ENCODE peak calls at places on chromosomes 4 and X, in nine cellular contexts. E is left lung, Y is GM23248, P is suprapubic skin, N is transverse colon, G is left ventricle myocardium inferior, C is neural progenitor cell, T is cardiac muscle cell, R is Peyer's patch. D is an unnamed sample.

GRCh38 chr4:141134051-141134450 is 782 bp upstream of the RNF150 start:
- DNase-seq in C (no peak), R (no peak), P (no peak), G (no peak), Y (peak; percentile 63), T (no peak), E (no peak), N (no peak), D (no peak)

GRCh38 chrX:107825698-107826285 is at the start of gene MID2:
- DNase-seq in N (peak; percentile 69), G (peak; percentile 24), E (peak; percentile 70), R (peak; percentile 83), P (peak; percentile 79), Y (peak; percentile 76), C (peak; percentile 59), T (peak; percentile 46), D (peak; percentile 59)

GRCh38 chr4:185018834-185019450 is 652 bp downstream of the HELT start:
- DNase-seq in Y (no peak), T (no peak), R (no peak), N (no peak), E (no peak), C (peak; percentile 42), P (no peak), G (no peak), D (no peak)

GRCh38 chrX:14039344-14039743 is 9.7 kb upstream of the GEMIN8 start:
- DNase-seq in N (peak; percentile 61), E (no peak), G (no peak), P (no peak), Y (peak; percentile 39), T (peak; percentile 51), R (peak; percentile 87), C (peak; percentile 57), D (peak; percentile 53)

GRCh38 chr4:189823611-189824010 is 117.1 kb upstream of the FRG1 start:
- DNase-seq in P (no peak), G (no peak), R (no peak), Y (no peak), T (no peak), C (no peak), N (no peak), E (no peak), D (no peak)

GRCh38 chr4:83604315-83604714 is 68.4 kb downstream of the GPAT3 start:
- DNase-seq in R (no peak), C (no peak), E (no peak), T (no peak), P (no peak), N (no peak), G (no peak), Y (no peak), D (no peak)

GRCh38 chr4:42965326-42965725 is 72.8 kb downstream of the GRXCR1 start:
- DNase-seq in Y (no peak), T (no peak), N (no peak), E (no peak), G (no peak), C (no peak), R (no peak), P (no peak), D (no peak)

GRCh38 chrX:150692837-150693781 is at the start of gene MTMR1:
- DNase-seq in P (peak; percentile 69), E (peak; percentile 79), T (no peak), Y (peak; percentile 49), G (peak; percentile 38), N (peak; percentile 42), R (peak; percentile 66), C (peak; percentile 68), D (peak; percentile 16)

GRCh38 chrX:129748265-129748664 is 9.5 kb downstream of the XPNPEP2 start:
- DNase-seq in R (no peak), Y (peak; percentile 86), C (no peak), E (no peak), T (peak; percentile 92), N (no peak), G (no peak), P (no peak), D (no peak)

GRCh38 chr4:98519268-98519993 is 139.0 kb downstream of the TSPAN5 start:
- DNase-seq in P (no peak), G (no peak), C (no peak), E (no peak), R (no peak), N (no peak), T (peak; percentile 87), Y (peak; percentile 63), D (no peak)

GRCh38 chrX:103446665-103447302 is 70.4 kb downstream of the BEX3 start:
- DNase-seq in P (no peak), R (no peak), C (peak; percentile 46), G (no peak), T (peak; percentile 36), Y (peak; percentile 50), N (no peak), E (no peak), D (no peak)
- H3K27ac ChIP-seq in P (no peak overlapping the region), R (no peak overlapping the region), C (no peak overlapping the region), G (no peak overlapping the region), T (no peak overlapping the region), Y (no peak overlapping the region), N (no peak overlapping the region), E (no peak overlapping the region), D (no peak overlapping the region)

DNA sequence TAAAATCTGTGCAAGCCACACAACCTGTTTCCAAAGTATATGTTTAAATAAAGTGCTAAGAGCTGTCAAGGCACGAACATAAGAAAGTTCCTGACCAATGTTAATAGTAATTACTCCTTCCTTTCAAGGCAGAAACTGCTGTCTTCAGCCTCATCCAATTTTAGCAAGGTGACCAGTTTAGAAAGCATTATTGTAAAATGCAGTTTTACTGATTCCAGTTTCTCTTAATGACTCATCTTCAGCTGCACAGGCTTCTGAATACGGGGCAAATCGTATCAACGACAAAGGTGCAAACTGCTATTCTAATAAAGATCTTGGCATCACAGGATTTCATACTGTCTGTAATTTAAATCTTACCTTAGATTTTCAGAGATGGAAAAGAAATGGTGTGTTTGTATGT is 87.5 kb downstream of the PPP3CA start:
- DNase-seq in T (no peak), R (no peak), Y (peak; percentile 61), G (no peak), C (no peak), N (no peak), E (no peak), P (no peak), D (no peak)
- H3K4me1 ChIP-seq in T (no peaks in the 10 kb centered on the region), R (no peaks in the 10 kb centered on the region), Y (peaks cover 26% of the 10 kb centered on the region), G (peaks cover 46% of the 10 kb centered on the region), C (peaks cover 31% of the 10 kb centered on the region), N (peaks cover 39% of the 10 kb centered on the region), E (no peaks in the 10 kb centered on the region), P (peaks cover 20% of the 10 kb centered on the region), D (peaks cover 6% of the 10 kb centered on the region)

DNA sequence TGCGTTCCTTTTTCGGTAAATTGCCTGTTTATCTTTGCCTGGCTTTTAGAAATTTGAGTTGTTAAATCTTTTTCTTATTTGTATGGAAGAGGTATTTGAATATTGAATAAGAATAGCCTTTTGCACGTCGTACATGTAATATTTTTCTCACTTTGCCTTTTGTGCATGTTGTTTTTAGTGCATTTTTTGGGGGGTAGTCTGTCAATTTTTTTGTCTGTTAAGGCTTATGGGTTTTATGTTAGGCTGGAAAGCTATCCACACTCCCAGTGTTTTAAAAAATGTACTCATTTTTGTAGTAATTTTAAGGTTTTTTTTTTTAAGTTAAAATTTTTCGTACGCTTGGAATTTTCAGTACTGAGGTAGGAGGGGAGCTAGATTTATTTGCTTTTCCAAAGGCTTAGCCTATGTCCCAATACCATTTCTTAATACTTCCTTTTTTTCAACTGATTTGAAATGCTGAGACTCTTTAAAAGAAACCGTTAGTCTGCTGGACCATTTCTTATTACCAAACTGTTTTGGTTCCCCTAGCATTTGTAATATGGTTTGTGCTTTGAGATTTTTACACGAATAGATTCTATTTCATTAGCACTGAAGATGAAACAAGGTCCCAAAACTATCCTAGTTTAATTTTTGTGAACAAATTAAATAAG is 1.3 kb downstream of the HERC5 start:
- DNase-seq in E (no peak), N (no peak), R (no peak), P (no peak), T (no peak), G (no peak), C (no peak), Y (no peak), D (no peak)
- H3K4me3 ChIP-seq in E (no peak overlapping the region), N (peak overlapping the region; percentile 49), R (peak overlapping the region; percentile 68), P (peak overlapping the region; percentile 74), T (no peak overlapping the region), G (peak overlapping the region; percentile 77), C (peak overlapping the region; percentile 45), Y (no peak overlapping the region), D (no peak overlapping the region)

GRCh38 chr4:41189669-41190068 is 24.7 kb downstream of the APBB2 start:
- DNase-seq in G (no peak), T (no peak), N (no peak), Y (no peak), C (peak; percentile 26), P (no peak), E (no peak), R (no peak), D (no peak)

GRCh38 chr4:41184009-41184408 is 30.3 kb downstream of the APBB2 start:
- DNase-seq in N (no peak), P (no peak), R (no peak), Y (no peak), G (no peak), T (no peak), E (no peak), C (no peak), D (no peak)

GRCh38 chr4:41192136-41192535 is 22.2 kb downstream of the APBB2 start:
- DNase-seq in R (no peak), T (peak; percentile 54), E (no peak), G (no peak), P (no peak), N (no peak), C (no peak), Y (peak; percentile 47), D (no peak)

GRCh38 chr4:41185614-41186609 is 28.4 kb downstream of the APBB2 start:
- DNase-seq in G (no peak), T (no peak), Y (peak; percentile 29), P (no peak), E (no peak), R (no peak), N (no peak), C (no peak), D (no peak)

GRCh38 chr4:41189076-41189475 is 25.3 kb downstream of the APBB2 start:
- DNase-seq in N (no peak), R (no peak), T (no peak), C (no peak), P (no peak), E (no peak), G (no peak), Y (no peak), D (no peak)
- H3K27ac ChIP-seq in N (no peak overlapping the region), R (no peak overlapping the region), T (no peak overlapping the region), C (no peak overlapping the region), P (no peak overlapping the region), E (no peak overlapping the region), G (no peak overlapping the region), Y (no peak overlapping the region), D (no peak overlapping the region)

DNA sequence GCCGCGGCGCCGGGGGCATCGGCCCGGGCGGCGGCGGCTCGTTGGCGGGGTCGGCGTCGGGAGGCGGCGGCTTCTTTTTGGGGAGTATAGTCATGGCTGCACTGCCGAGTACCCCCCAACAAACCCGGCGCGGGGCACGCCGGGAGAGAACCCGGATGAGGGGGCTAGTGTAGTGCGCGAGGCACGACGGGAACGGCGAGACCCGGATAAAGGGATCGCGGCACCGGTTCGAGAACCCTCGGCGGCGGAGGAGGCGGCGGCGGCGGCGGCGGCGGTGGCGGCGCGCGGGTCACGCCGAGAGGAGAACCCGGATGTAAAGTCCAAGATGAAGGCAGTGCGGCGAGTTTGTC is at the start of gene OTUD5:
- DNase-seq in C (no peak), Y (no peak), R (no peak), N (no peak), T (no peak), E (peak; percentile 84), P (no peak), G (peak; percentile 51), D (no peak)
- H3K4me1 ChIP-seq in C (no peaks in the 10 kb centered on the region), Y (peaks cover 15% of the 10 kb centered on the region), R (no peaks in the 10 kb centered on the region), N (peaks cover 17% of the 10 kb centered on the region), T (peaks cover 16% of the 10 kb centered on the region), E (no peaks in the 10 kb centered on the region), P (peaks cover 39% of the 10 kb centered on the region), G (peaks cover 52% of the 10 kb centered on the region), D (no peaks in the 10 kb centered on the region)

GRCh38 chr4:625631-626031 is 258 bp downstream of the PDE6B start:
- DNase-seq in T (no peak), Y (no peak), R (no peak), P (peak; percentile 72), N (no peak), C (no peak), E (peak; percentile 59), G (peak; percentile 12), D (no peak)
- H3K4me3 ChIP-seq in T (no peak overlapping the region), Y (no peak overlapping the region), R (no peak overlapping the region), P (no peak overlapping the region), N (no peak overlapping the region), C (no peak overlapping the region), E (no peak overlapping the region), G (no peak overlapping the region), D (no peak overlapping the region)